ENCODE peak calls at places on chromosomes 3 and 15, in six cellular contexts. H, Q, O, C, S and K are unnamed samples.

GRCh38 chr3:195035345-195036202 is 235.4 kb downstream of the XXYLT1 start:
- DNase-seq in H (no peak), Q (no peak), O (no peak), C (no peak), S (no peak), K (no peak)

GRCh38 chr3:111210003-111210699 is 138.5 kb downstream of the NECTIN3 start:
- DNase-seq in H (no peak), Q (no peak), O (no peak), C (no peak), S (no peak), K (no peak)

GRCh38 chr3:65922441-65922840 is 116.3 kb downstream of the MAGI1 start:
- DNase-seq in H (no peak), Q (no peak), O (no peak), C (no peak), S (no peak), K (no peak)

GRCh38 chr3:178182337-178182761 is 353.9 kb upstream of the KCNMB2 start:
- DNase-seq in H (peak; percentile 21), Q (no peak), O (peak; percentile 10), C (peak; percentile 33), S (no peak), K (no peak)

GRCh38 chr15:40055576-40056293 is 16.8 kb upstream of the SRP14 start:
- DNase-seq in H (no peak), Q (no peak), O (peak; percentile 69), C (peak; percentile 87), S (no peak), K (peak; percentile 77)

GRCh38 chr3:193016437-193016887 is 98.8 kb upstream of the MB21D2 start:
- DNase-seq in H (peak; percentile 39), Q (no peak), O (peak; percentile 18), C (peak; percentile 69), S (no peak), K (no peak)

GRCh38 chr3:120506076-120506827 is 55.5 kb upstream of the FSTL1 start:
- DNase-seq in H (no peak), Q (no peak), O (no peak), C (no peak), S (peak; percentile 23), K (no peak)

GRCh38 chr15:48981941-48982340 is 18.2 kb upstream of the SHC4 start:
- DNase-seq in H (no peak), Q (no peak), O (no peak), C (no peak), S (no peak), K (no peak)

GRCh38 chr15:41429003-41429890 is 12.4 kb downstream of the RTF1 start:
- DNase-seq in H (no peak), Q (no peak), O (no peak), C (no peak), S (no peak), K (no peak)

GRCh38 chr3:12938258-12938711 is 96.9 kb upstream of the RPL32 start:
- DNase-seq in H (no peak), Q (no peak), O (no peak), C (peak; percentile 67), S (no peak), K (no peak)

GRCh38 chr15:35696767-35697231 is 150.8 kb upstream of the DPH6 start:
- DNase-seq in H (no peak), Q (peak; percentile 7), O (no peak), C (no peak), S (peak; percentile 90), K (no peak)

GRCh38 chr3:89372456-89372855 is 265.0 kb downstream of the EPHA3 start:
- DNase-seq in H (no peak), Q (no peak), O (no peak), C (no peak), S (no peak), K (no peak)

GRCh38 chr3:135917076-135917475 is 48.5 kb upstream of the PPP2R3A start:
- DNase-seq in H (no peak), Q (no peak), O (no peak), C (peak; percentile 29), S (no peak), K (peak; percentile 51)

GRCh38 chr3:109059289-109059688 is 58.6 kb downstream of the MORC1 start:
- DNase-seq in H (no peak), Q (no peak), O (no peak), C (no peak), S (no peak), K (no peak)

GRCh38 chr3:24196526-24196925 is 251.4 kb downstream of the NR1D2 start:
- DNase-seq in H (no peak), Q (no peak), O (no peak), C (no peak), S (no peak), K (no peak)

GRCh38 chr3:61663728-61664492 is 102.5 kb downstream of the PTPRG start:
- DNase-seq in H (no peak), Q (peak; percentile 76), O (no peak), C (no peak), S (no peak), K (no peak)

GRCh38 chr3:137304313-137305056 is 346.7 kb downstream of the IL20RB start:
- DNase-seq in H (no peak), Q (no peak), O (no peak), C (no peak), S (no peak), K (no peak)

GRCh38 chr3:70281663-70282062 is 30.8 kb downstream of the MDFIC2 start:
- DNase-seq in H (no peak), Q (no peak), O (no peak), C (no peak), S (no peak), K (no peak)

GRCh38 chr15:44296625-44297524 is 8.4 kb downstream of the GOLM2 start:
- DNase-seq in H (no peak), Q (peak; percentile 40), O (peak; percentile 15), C (no peak), S (peak; percentile 18), K (no peak)

GRCh38 chr3:149437710-149438109 is 36.8 kb upstream of the TM4SF4 start:
- DNase-seq in H (no peak), Q (no peak), O (no peak), C (no peak), S (no peak), K (no peak)

GRCh38 chr3:127856801-127857200 is 34.5 kb upstream of the MGLL start:
- DNase-seq in H (no peak), Q (no peak), O (no peak), C (no peak), S (no peak), K (no peak)
- H3K4me3 ChIP-seq in H (no peak overlapping the region), Q (no peak overlapping the region), O (no peak overlapping the region), C (no peak overlapping the region), S (no peak overlapping the region), K (no peak overlapping the region)

DNA sequence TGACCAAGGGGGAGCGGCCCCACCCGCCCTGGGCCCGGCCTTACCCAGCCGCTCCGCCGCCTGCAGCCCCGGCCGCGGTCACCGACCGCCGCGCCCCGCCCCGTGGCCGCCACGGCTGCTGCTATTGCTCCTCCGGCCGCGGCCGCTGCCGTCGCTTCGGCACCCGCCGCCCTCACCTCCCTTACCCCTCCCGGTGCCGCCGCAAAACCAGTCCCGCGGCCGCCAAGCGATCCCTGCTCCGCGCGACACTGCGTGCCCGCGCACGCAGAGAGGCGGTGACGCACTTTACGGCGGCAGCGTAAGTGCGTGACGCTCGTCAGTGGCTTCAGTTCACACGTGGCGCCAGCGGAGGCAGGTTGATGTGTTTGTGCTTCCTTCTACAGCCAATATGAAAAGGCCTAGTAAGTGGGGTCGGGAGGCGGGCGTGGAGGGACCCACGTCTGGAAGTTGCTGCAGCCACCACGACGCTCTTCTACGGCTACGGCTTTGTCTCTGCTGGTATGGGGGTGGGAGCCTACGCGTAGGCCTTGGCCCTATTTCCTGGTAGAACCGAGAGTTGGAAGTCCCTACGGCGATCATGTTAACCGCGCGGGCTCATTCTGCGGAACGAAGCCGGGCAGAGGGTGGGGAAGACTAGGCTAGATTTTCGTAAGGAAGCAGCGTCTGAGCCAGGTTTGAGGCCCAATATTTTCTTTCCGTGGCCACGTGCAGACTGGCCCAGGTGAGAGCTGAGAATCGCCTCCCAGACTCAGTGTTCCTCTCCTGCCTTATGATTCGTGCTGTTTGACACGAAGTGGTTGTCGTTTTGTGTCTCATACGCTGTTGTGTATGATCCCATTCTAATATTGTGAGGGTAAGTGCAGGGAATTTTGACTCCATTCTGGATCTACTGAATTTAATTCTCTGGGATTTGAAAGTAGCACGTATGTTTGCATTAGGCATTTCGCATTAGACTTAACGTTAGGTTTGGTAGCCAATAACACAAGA is at the start of the genes GNL3 and PBRM1:
- DNase-seq in H (peak; percentile 93), Q (peak; percentile 91), O (peak; percentile 94), C (peak; percentile 96), S (peak; percentile 96), K (peak; percentile 88)
- TF ChIP-seq POLR2A in H (peak; percentile 79), Q (peak; percentile 33), O (peak; percentile 91), C (peak; percentile 87), S (peak; percentile 91), K (peak; percentile 91)

DNA sequence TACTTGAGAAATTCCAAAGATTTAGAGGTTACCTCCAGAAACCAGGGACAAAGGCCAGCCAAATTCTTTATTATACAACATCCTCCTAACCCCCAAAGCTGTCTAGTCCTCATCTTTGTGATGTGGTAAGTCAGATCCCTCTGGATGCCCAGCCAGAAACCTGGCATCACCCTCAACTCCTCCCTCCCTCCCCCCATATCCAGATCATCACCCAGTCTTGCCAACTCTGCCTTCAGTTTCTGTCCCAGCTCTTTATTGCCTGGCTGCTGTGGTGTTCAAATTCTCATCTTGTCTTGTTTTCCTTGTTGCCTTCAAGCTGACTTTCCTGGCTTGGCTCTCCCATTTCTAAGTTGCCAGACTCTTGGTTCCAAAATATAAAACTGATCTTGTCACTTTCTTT is 28.6 kb downstream of the MAP2K1 start:
- DNase-seq in H (no peak), Q (no peak), O (no peak), C (no peak), S (no peak), K (no peak)
- TF ChIP-seq CTCF in H (no peak), Q (no peak), O (no peak), C (no peak), S (no peak), K (no peak)

GRCh38 chr3:38270606-38271005 is 5.0 kb downstream of the SLC22A13 start:
- DNase-seq in H (no peak), Q (no peak), O (no peak), C (no peak), S (no peak), K (no peak)

GRCh38 chr3:38268522-38268921 is 2.9 kb downstream of the SLC22A13 start:
- DNase-seq in H (no peak), Q (no peak), O (no peak), C (no peak), S (no peak), K (no peak)

GRCh38 chr3:38266810-38267209 is 1.2 kb downstream of the SLC22A13 start:
- DNase-seq in H (no peak), Q (no peak), O (no peak), C (no peak), S (no peak), K (no peak)

GRCh38 chr3:38265604-38266307 is at the start of gene SLC22A13:
- DNase-seq in H (no peak), Q (no peak), O (no peak), C (no peak), S (no peak), K (no peak)

DNA sequence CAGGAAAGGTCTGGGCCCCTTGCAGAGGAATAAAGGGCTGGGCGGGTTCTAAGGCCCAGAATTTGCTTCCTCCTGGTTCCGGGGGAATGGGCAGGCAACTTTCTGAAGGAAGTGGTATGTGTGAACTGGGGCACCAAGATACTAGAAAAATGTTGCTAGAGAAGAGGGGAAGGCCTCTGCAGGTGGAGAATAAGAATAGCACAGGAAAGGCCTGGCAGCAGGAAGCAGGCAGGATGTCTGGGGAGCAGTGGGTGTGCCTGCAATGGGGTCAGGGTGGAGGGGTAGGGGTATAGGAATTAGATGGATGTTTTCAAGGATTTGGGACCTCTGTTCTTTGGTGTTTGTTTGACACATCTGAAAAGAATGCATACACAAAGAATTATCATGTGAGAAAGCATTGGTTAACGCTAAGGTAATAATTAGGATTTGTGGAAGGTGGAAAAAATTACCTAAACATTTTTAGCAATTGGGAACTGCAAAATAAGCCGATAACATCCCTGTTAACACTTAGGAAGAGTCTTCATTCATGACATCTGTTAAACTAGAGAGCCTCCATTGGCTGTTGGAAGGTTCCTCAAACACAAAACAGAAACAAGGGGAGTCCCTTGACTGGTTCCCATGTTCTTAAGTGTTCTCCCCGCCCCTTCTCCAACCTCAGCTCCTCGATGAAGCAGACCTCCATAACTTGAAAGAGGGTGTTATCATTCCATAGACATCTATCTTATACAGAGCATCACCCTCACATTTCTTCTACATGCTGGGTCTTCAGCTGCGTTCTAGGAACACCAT is 2.3 kb downstream of the SLC22A13 start:
- DNase-seq in H (no peak), Q (no peak), O (no peak), C (no peak), S (no peak), K (no peak)
- H3K4me3 ChIP-seq in H (no peak overlapping the region), Q (no peak overlapping the region), O (no peak overlapping the region), C (no peak overlapping the region), S (no peak overlapping the region), K (no peak overlapping the region)